ENCODE peak calls at places on chromosomes 1 and 21, in four cellular contexts. C is HepG2, N is astrocyte, R is neural progenitor cell. Z is an unnamed sample.

GRCh38 chr1:81330521-81330920 is 470.2 kb upstream of the ADGRL2 start:
- DNase-seq in R (no peak), C (no peak), N (no peak), Z (no peak)

GRCh38 chr1:240797050-240797449 is 185.1 kb upstream of the GREM2 start:
- DNase-seq in R (no peak), C (no peak), N (peak; percentile 47), Z (peak; percentile 31)

GRCh38 chr1:116006486-116006964 is 30.2 kb downstream of the SLC22A15 start:
- DNase-seq in R (no peak), N (no peak), C (no peak), Z (no peak)

GRCh38 chr21:25313891-25314646 is 293.2 kb downstream of the MRPL39 start:
- DNase-seq in R (no peak), N (peak; percentile 20), C (no peak), Z (no peak)

GRCh38 chr1:91007092-91007491 is 14.7 kb downstream of the ZNF644 start:
- DNase-seq in C (no peak), N (no peak), R (no peak), Z (peak; percentile 2)

GRCh38 chr1:17877896-17878295 is 122.8 kb downstream of the ACTL8 start:
- DNase-seq in R (no peak), C (no peak), N (peak; percentile 26), Z (no peak)

GRCh38 chr1:59511476-59512465 is 214.9 kb downstream of the FGGY start:
- DNase-seq in R (no peak), N (peak; percentile 6), C (peak; percentile 82), Z (no peak)

GRCh38 chr1:97050501-97050900 is 328.9 kb downstream of the PTBP2 start:
- DNase-seq in R (peak; percentile 33), C (no peak), N (peak; percentile 38), Z (no peak)

GRCh38 chr1:234039603-234040002 is 135.1 kb downstream of the SLC35F3 start:
- DNase-seq in N (no peak), C (no peak), R (no peak), Z (no peak)

GRCh38 chr1:185912504-185912903 is 178.3 kb downstream of the HMCN1 start:
- DNase-seq in R (peak; percentile 29), C (no peak), N (no peak), Z (no peak)

GRCh38 chr1:12556368-12556930 is 61.6 kb downstream of the DHRS3 start:
- DNase-seq in N (peak; percentile 95), R (peak; percentile 57), C (no peak), Z (no peak)

GRCh38 chr1:107147813-107148212 is 7.0 kb downstream of the NTNG1 start:
- DNase-seq in N (no peak), C (peak; percentile 23), R (no peak), Z (no peak)

GRCh38 chr1:165899461-165899941 is 72.1 kb downstream of the UCK2 start:
- DNase-seq in N (peak; percentile 62), R (no peak), C (no peak), Z (no peak)

GRCh38 chr1:204493882-204494280 is 724 bp downstream of the PIK3C2B start:
- DNase-seq in R (peak; percentile 64), C (peak; percentile 85), N (peak; percentile 38), Z (peak; percentile 98)

GRCh38 chr21:40331182-40331581 is 463.9 kb downstream of the PCP4 start:
- DNase-seq in N (no peak), R (no peak), C (no peak), Z (no peak)

GRCh38 chr1:184260382-184260781 is 126.4 kb upstream of the C1orf21 start:
- DNase-seq in R (no peak), N (peak; percentile 90), C (no peak), Z (no peak)

GRCh38 chr21:31132574-31133242 is 94.4 kb upstream of the KRTAP19-8 start:
- DNase-seq in C (no peak), N (peak; percentile 18), R (no peak), Z (no peak)

GRCh38 chr1:169495916-169496315 is 10.2 kb upstream of the SLC19A2 start:
- DNase-seq in N (no peak), C (no peak), R (no peak), Z (no peak)

GRCh38 chr1:243313635-243314536 is 58.0 kb downstream of the SDCCAG8 start:
- DNase-seq in C (no peak), R (no peak), N (no peak), Z (no peak)

GRCh38 chr1:75373542-75374159 is 237.3 kb downstream of the SLC44A5 start:
- DNase-seq in C (no peak), R (no peak), N (no peak), Z (no peak)

DNA sequence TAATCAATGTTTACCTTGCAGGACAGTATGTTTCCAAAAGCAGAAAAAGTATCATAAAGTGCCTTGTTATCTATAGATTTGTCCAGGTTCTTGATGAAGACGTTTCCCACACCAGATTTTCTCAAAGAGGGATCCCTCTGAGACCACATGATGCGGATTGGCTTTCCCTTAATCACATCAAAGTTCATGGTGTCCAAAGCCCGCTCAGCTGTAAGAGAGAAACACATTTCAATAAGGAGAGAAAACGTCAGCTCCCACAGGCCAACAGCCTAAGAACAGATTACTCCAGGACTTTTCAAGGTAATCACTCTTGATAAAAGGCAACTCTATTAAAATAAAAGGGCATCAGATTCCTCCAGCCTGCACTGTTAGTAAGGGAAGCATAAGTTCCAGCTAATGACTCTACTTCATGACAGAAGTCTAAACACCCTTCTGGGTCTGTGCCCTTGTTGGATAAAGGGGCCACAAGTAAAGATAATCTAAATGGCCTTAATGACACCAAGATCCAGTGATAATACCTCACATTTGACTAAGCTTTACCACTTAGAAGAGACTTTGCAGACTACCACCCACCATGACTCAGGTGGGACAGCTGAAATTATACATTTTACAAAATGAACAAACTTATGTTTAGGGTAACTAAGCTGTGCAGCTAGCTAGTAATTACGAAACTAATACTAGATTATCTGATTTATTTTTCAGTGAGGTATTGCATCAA is 4.1 kb downstream of the PABPC4 start:
- DNase-seq in R (no peak), C (no peak), N (no peak), Z (no peak)
- H3K4me3 ChIP-seq in R (no peak overlapping the region), C (no peak overlapping the region), N (peak overlapping the region; percentile 43), Z (peak overlapping the region; percentile 76)

DNA sequence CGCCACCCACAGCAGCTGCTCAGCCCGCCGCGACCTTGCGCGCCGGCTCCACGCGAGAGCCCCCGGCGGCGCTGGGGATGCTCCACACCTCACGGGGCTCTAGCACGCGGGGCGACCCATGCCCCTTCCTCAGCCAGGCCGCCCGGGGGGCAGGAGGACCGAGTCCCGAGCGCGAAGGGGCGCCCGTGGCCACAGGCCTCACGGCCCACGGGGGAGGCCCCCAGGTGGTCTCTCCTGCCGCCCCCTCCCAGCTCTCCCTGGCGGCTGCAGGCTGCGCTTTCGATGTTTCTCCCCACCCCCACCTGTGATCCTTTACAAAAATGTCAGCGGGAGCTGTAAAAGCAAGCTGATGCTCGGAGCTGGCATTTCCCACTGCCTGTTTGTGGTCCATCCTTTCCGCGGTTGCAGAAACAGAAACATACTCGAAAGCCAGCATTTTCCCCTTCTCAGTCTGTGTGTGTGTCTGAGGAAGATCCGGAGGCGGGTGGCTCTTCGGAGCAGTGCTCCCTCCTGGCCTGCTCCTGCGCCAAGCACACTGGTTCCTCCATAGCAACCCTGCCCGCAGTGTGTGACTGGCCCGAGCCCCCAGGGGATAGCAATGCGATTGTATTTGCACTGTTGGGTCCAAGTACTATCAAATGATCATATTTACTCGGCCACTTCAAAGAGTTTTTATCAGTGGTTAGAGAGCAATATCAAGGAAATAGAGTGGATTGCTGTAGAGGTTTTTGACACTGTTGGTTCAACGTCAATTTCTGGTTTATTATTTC is 2.1 kb downstream of the KIF26B start:
- DNase-seq in N (peak; percentile 52), C (peak; percentile 65), R (peak; percentile 54), Z (no peak)
- TF ChIP-seq CTCF in N (no peak), C (no peak), R (no peak), Z (peak; percentile 28)

DNA sequence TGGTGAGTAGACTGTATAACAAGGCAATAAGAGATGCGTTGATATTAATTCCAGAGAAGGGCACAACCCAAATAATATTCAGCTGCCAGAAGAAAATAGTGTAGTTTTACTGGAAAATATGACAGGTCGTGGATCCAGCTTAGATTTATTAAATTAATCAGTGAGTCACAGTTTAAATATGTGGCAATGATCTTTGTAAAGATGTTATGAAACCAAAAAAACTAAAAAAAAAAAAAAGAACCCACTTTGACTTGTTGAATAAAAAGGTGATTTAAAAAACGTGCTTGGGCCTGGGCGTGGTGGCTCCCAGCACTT is 20.6 kb upstream of the KIF14 start:
- DNase-seq in N (peak; percentile 25), R (no peak), C (no peak), Z (no peak)
- H2AFZ ChIP-seq in N (no peak overlapping the region), R (no peak overlapping the region), C (no peak overlapping the region), Z (no peak overlapping the region)

GRCh38 chr1:93322349-93322748 is 23.4 kb upstream of the DR1 start:
- DNase-seq in R (no peak), C (no peak), N (no peak), Z (peak; percentile 60)
- H3K4me3 ChIP-seq in R (no peak overlapping the region), C (no peak overlapping the region), N (no peak overlapping the region), Z (peak overlapping the region; percentile 40)

GRCh38 chr1:152926091-152926490 is 17.7 kb downstream of the IVL start:
- DNase-seq in R (no peak), N (no peak), C (peak; percentile 18), Z (no peak)
- TF ChIP-seq CTCF in R (no peak), N (no peak), C (peak; percentile 67), Z (peak; percentile 77)

DNA sequence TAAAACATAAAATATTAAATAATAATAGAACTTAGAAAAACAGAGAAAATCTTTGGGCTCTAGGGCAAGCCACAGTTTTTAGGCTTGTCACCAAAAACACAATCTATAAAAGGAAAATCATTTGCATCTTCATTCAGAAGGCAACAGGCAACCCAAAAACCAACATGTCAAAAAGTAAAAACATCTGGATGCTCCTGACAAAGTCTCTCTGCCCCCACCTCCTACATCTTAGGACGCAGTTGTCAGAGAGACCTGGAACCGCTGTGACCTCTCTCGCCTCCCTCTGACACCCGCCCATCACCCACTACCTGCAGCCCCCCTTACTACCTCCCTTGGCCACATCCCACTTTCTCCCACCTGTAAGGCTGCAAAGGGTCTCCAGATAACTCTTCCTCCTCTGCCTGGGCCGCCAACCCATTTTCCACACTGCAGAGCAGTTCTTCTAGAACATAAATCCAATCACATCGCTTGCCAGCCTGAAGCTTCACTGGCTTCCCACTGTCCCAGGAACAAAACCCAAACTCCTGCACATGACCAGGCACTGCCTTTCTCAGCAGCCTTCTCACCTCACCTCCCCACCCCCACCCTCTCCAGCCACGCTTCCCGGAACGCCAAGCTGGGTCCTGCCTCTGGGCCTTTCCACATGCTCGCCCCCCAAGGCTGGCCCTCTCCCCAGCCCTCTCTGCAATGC is 14.7 kb downstream of the PRDM15 start:
- DNase-seq in N (no peak), R (no peak), C (no peak), Z (no peak)
- H2AFZ ChIP-seq in N (no peak overlapping the region), R (no peak overlapping the region), C (no peak overlapping the region), Z (no peak overlapping the region)

DNA sequence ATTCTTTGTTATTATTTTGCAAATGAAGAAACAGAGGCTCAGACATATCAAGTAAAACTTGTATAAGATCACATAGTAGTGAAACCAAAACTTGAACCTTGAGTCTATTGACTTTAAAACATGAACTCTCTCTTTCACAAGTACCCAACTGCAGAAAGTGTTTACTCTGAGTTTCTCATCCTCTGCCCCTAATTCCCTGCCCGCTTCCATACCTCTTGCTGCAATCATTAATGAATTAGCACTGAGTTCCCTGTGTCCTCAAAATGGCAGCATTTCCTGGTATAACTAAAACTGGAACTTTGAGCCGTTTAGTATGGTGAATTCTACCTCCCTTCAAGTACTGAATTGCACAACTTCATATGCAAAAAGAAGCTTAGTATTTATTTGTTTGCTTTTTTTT is 147.7 kb upstream of the DNAH14 start:
- DNase-seq in C (peak; percentile 55), R (no peak), N (no peak), Z (no peak)
- H3K4me3 ChIP-seq in C (no peak overlapping the region), R (no peak overlapping the region), N (no peak overlapping the region), Z (no peak overlapping the region)

DNA sequence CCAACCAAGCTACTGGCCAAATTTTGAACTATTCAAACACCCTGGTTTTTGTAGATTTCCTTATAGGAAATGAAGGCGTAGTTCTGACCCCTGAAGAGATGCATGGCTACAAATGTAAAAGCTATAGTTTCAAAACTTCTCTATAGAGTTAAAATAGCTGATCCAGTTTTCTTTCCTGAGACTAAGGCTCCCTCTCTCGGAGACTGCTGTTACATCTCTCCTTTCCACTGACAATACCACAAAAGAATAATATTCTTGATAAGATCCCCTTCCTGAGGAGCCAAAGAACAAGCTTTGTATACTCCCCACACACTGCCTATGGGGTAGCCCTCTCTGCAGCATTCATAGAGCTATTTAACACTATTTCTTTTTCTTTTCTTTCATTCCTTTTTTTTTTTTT is 6.7 kb upstream of the CFAP126 start:
- DNase-seq in N (no peak), R (no peak), C (peak; percentile 22), Z (no peak)
- TF ChIP-seq CTCF in N (peak; percentile 17), R (peak; percentile 33), C (peak; percentile 51), Z (peak; percentile 40)

Z was measured in PC-9.